ENCODE peak calls at places on chromosomes 4 and X, in six cellular contexts. W is Panc1, F is A549, K is OCI-LY7, H is GM23338, R is psoas muscle. P is an unnamed sample.

GRCh38 chrX:107429090-107429489 is 20.4 kb upstream of the FRMPD3 start:
- DNase-seq in H (peak; percentile 42), K (peak; percentile 53), R (no peak), W (no peak), F (no peak), P (no peak)

GRCh38 chr4:183175631-183176232 is 76.7 kb downstream of the WWC2 start:
- DNase-seq in H (no peak), K (no peak), W (no peak), F (no peak), R (no peak), P (no peak)

GRCh38 chrX:133461226-133461625 is 45.9 kb upstream of the GPC4 start:
- DNase-seq in W (no peak), H (no peak), R (no peak), F (no peak), K (no peak), P (no peak)

GRCh38 chr4:113707013-113707412 is 54.5 kb downstream of the CAMK2D start:
- DNase-seq in R (no peak), H (no peak), F (no peak), K (no peak), W (no peak), P (no peak)

GRCh38 chrX:97060019-97060418 is 176.3 kb downstream of the RPA4 start:
- DNase-seq in R (no peak), F (no peak), H (peak; percentile 51), K (no peak), W (no peak), P (no peak)

GRCh38 chrX:15507005-15507404 is 6.4 kb downstream of the BMX start:
- DNase-seq in H (peak; percentile 1), W (no peak), R (no peak), K (no peak), F (no peak), P (no peak)

GRCh38 chr4:88002786-88003185 is 4.6 kb upstream of the PKD2 start:
- DNase-seq in F (no peak), H (no peak), R (no peak), W (no peak), K (no peak), P (no peak)

GRCh38 chrX:138026211-138026610 is 460.3 kb downstream of the ZIC3 start:
- DNase-seq in F (peak; percentile 0), W (no peak), R (no peak), H (peak; percentile 21), K (peak; percentile 2), P (no peak)

GRCh38 chrX:134636859-134637258 is 21.4 kb downstream of the PLAC1 start:
- DNase-seq in R (no peak), H (no peak), W (no peak), K (no peak), F (no peak), P (no peak)

GRCh38 chr4:182382941-182383340 is 139.7 kb downstream of the TENM3 start:
- DNase-seq in R (no peak), W (no peak), K (no peak), F (no peak), H (no peak), P (no peak)

GRCh38 chrX:141439651-141440050 is 144.9 kb downstream of the SPANXA1 start:
- DNase-seq in H (no peak), F (no peak), R (no peak), W (no peak), K (no peak), P (no peak)

GRCh38 chrX:73127700-73128241 is 48.5 kb upstream of the PABPC1L2A start:
- DNase-seq in R (no peak), W (no peak), F (no peak), K (no peak), H (peak; percentile 86), P (no peak)

GRCh38 chr4:6020633-6021032 is 2.4 kb upstream of the C4orf50 start:
- DNase-seq in W (no peak), H (no peak), F (no peak), K (no peak), R (no peak), P (no peak)

GRCh38 chr4:38080061-38080531 is 119.9 kb downstream of the PTTG2 start:
- DNase-seq in W (no peak), K (no peak), R (no peak), F (no peak), H (no peak), P (no peak)

GRCh38 chr4:3283483-3283882 is 9.3 kb upstream of the RGS12 start:
- DNase-seq in W (no peak), H (no peak), K (no peak), F (no peak), R (no peak), P (no peak)

GRCh38 chrX:53266175-53266574 is 15.2 kb downstream of the IQSEC2 start:
- DNase-seq in F (no peak), R (no peak), W (no peak), H (no peak), K (no peak), P (no peak)

GRCh38 chrX:341541-342101 is 23.0 kb upstream of the GTPBP6 start:
- DNase-seq in F (no peak), K (no peak), W (no peak), R (no peak), H (no peak), P (no peak)

GRCh38 chr4:47031713-47032404 is 492 bp downstream of the GABRB1 start:
- DNase-seq in H (no peak), F (no peak), K (no peak), W (no peak), R (no peak), P (peak; percentile 11)

GRCh38 chrX:104330966-104331365 is 76.2 kb upstream of the ESX1 start:
- DNase-seq in H (no peak), K (no peak), W (no peak), R (no peak), F (no peak), P (no peak)

GRCh38 chr4:151865327-151865726 is 104.5 kb upstream of the GATB start:
- DNase-seq in F (no peak), H (no peak), K (no peak), W (no peak), R (peak; percentile 47), P (peak; percentile 85)

GRCh38 chr4:118281611-118282442 is 71.0 kb downstream of the PRSS12 start:
- DNase-seq in F (no peak), W (no peak), H (no peak), R (peak; percentile 17), K (no peak), P (peak; percentile 53)

GRCh38 chr4:121112530-121112929 is 40.2 kb upstream of the NDNF start:
- DNase-seq in H (no peak), R (no peak), K (no peak), F (no peak), W (no peak), P (no peak)

GRCh38 chrX:103774070-103774642 is 2.5 kb upstream of the PLP1 start:
- DNase-seq in F (peak; percentile 12), K (peak; percentile 7), H (peak; percentile 17), R (no peak), W (no peak), P (no peak)

GRCh38 chr4:187996502-187997177 is 1.1 kb downstream of the ZFP42 start:
- DNase-seq in K (no peak), F (no peak), W (no peak), R (no peak), H (peak; percentile 64), P (no peak)

GRCh38 chr4:116110713-116111112 is 974.7 kb downstream of the TRAM1L1 start:
- DNase-seq in K (no peak), H (no peak), F (no peak), R (no peak), W (no peak), P (no peak)

GRCh38 chrX:13078739-13079444 is 34.5 kb upstream of the FAM9C start:
- DNase-seq in R (peak; percentile 26), K (no peak), F (no peak), W (no peak), H (no peak), P (peak; percentile 69)

DNA sequence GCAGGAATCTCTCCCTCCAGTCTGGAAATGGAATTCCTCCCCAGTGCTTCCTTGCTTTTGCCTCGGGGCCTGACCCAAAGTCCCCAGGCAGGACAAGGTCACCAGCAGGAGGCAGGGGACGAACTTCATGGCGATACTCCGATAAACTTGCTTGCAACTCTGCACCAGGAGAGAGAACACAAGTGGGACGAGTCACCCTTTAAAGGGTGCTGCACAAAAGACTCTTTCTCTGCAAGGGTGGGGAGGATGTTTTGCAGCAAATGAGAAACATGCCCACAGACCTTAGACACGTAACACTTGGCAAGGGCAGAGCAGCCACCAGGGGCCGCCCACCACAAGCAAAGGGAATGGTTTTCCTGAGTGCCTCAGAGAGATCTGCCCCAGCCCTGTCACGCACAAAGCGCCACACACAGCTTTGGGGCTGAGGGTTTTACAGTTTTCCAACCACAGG is at the start of gene FGFBP2:
- DNase-seq in W (no peak), H (peak; percentile 84), R (peak; percentile 19), K (peak; percentile 44), F (peak; percentile 28), P (peak; percentile 89)
- H3K4me3 ChIP-seq in W (no peak within 1 kb of the TSS), H (no peak within 1 kb of the TSS), R (no peak within 1 kb of the TSS), K (no peak within 1 kb of the TSS), F (no peak within 1 kb of the TSS), P (no peak within 1 kb of the TSS)

GRCh38 chr4:85825937-85826678 is 351.2 kb downstream of the ARHGAP24 start:
- DNase-seq in W (no peak), K (no peak), H (peak; percentile 75), R (no peak), F (peak; percentile 4), P (peak; percentile 34)
- H3K4me1 ChIP-seq in W (peaks cover 32% of the 10 kb centered on the region), K (no peaks in the 10 kb centered on the region), H (peaks cover 56% of the 10 kb centered on the region), R (peaks cover 17% of the 10 kb centered on the region), F (peaks cover 58% of the 10 kb centered on the region), P (peaks cover 6% of the 10 kb centered on the region)

DNA sequence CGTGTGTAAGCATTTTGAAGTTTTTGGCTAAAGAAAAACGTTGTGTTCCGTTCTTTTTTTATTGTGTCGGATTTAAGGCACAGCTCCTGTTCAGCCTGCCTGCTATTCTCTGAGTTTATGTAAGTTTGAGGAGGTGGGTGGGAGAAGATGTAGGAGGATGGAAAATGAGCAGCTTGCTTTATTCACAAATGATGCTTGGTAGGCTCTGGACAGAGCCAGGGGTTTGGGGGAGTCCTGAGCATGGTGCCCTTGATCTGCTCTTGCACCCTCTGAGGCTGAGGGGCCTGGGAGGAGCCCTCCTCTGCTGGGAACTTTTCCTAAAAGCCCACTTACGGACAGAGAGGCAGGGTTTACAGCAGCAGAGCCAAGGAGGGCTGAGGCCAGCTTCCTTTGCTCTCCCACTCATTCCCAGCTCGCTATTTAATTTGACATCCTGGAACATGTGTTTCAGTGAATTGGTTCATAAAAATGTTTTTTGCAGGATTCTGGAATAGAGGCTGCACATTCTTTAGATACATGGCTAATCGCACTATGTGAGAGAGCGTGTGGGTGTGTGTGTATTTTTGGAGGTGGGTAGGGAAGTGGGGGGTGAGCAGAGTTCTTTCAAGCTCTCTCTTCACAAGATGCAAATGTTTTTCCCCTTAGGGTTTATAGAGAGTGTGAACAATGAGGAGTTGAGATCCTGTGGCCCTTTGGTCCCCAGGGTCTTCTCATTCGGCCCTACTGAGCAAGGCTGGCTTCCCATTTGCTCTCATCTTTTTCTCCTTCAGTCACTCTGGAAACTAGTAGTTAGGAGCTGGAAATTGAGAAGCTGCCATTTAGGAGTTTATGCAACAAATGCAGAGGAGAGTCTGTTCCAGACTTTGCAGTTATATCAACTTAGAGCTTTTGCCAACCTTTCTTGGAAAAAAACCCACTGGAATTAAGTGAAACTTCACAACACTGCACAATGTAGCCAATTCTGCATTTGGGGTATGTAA is 32.1 kb downstream of the TMEM131L start:
- DNase-seq in R (no peak), K (peak; percentile 61), H (no peak), W (no peak), F (no peak), P (peak; percentile 52)
- H3K4me3 ChIP-seq in R (peak overlapping the region; percentile 11), K (peak overlapping the region; percentile 27), H (no peak overlapping the region), W (no peak overlapping the region), F (no peak overlapping the region), P (no peak overlapping the region)

DNA sequence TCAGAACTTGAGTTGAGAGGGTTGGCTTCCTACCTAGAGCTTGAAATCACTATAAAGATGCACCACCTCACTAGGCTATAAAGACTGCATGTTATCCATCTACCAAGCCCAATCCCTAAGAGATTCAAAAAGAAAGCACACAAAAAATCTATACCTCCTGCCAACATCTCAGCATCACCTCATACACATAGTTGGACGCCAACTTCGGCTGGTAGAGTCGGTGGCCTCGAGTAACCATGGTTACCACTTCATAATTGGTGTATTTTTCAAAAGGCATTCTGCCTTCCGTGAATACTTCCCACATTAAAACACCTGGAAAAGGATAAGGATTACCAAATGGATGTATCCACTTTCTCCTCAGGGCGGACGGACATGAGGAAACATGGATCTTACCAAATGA is 4.5 kb upstream of the TXK start:
- DNase-seq in F (no peak), K (no peak), R (no peak), H (no peak), W (no peak), P (no peak)
- H3K4me1 ChIP-seq in F (no peaks in the 10 kb centered on the region), K (peaks cover 34% of the 10 kb centered on the region), R (no peaks in the 10 kb centered on the region), H (no peaks in the 10 kb centered on the region), W (no peaks in the 10 kb centered on the region), P (no peaks in the 10 kb centered on the region)

P was measured in right cardiac atrium.